ENCODE peak calls at places on chromosomes 1 and 21, in nine cellular contexts. D, B, E, J, P, C, K, Y and R are unnamed samples.

GRCh38 chr1:224273651-224274050 is 56.3 kb downstream of the NVL start:
- DNase-seq in D (no peak), B (peak; percentile 34), E (no peak), J (peak; percentile 87), P (no peak), C (peak; percentile 77), K (no peak), Y (no peak), R (no peak)

GRCh38 chr1:185973645-185974044 is 239.5 kb downstream of the HMCN1 start:
- DNase-seq in D (no peak), B (no peak), E (no peak), J (peak; percentile 96), P (no peak), C (peak; percentile 94), K (no peak), Y (no peak), R (no peak)

GRCh38 chr1:168752171-168752570 is 23.2 kb upstream of the DPT start:
- DNase-seq in D (no peak), B (peak; percentile 66), E (no peak), J (no peak), P (no peak), C (peak; percentile 78), K (no peak), Y (no peak), R (no peak)

GRCh38 chr1:202221911-202222909 is 28.6 kb downstream of the LGR6 start:
- DNase-seq in D (no peak), B (no peak), E (no peak), J (no peak), P (no peak), C (no peak), K (no peak), Y (no peak), R (no peak)

GRCh38 chr21:42195378-42196031 is 23.4 kb upstream of the ABCG1 start:
- DNase-seq in D (no peak), B (no peak), E (peak; percentile 82), J (peak; percentile 55), P (peak; percentile 69), C (peak; percentile 90), K (no peak), Y (no peak), R (peak; percentile 75)

GRCh38 chr1:5242850-5243249 is 588.4 kb downstream of the AJAP1 start:
- DNase-seq in D (no peak), B (no peak), E (no peak), J (no peak), P (no peak), C (no peak), K (no peak), Y (no peak), R (no peak)

GRCh38 chr1:184060316-184060715 is 8.8 kb downstream of the TSEN15 start:
- DNase-seq in D (no peak), B (no peak), E (no peak), J (peak; percentile 72), P (no peak), C (no peak), K (no peak), Y (no peak), R (no peak)

GRCh38 chr1:109371271-109371739 is 26.4 kb downstream of the SORT1 start:
- DNase-seq in D (no peak), B (no peak), E (no peak), J (peak; percentile 65), P (no peak), C (peak; percentile 76), K (no peak), Y (no peak), R (no peak)

GRCh38 chr1:225343618-225344017 is 84.2 kb downstream of the LBR start:
- DNase-seq in D (no peak), B (peak; percentile 33), E (no peak), J (peak; percentile 1), P (no peak), C (peak; percentile 32), K (no peak), Y (no peak), R (no peak)

GRCh38 chr1:111989531-111990025 is at the start of gene KCND3:
- DNase-seq in D (no peak), B (no peak), E (peak; percentile 78), J (peak; percentile 3), P (peak; percentile 75), C (peak; percentile 40), K (peak; percentile 49), Y (peak; percentile 42), R (peak; percentile 53)

GRCh38 chr21:46379691-46380090 is 55.7 kb downstream of the PCNT start:
- DNase-seq in D (no peak), B (no peak), E (no peak), J (no peak), P (peak; percentile 68), C (no peak), K (no peak), Y (no peak), R (no peak)

GRCh38 chr21:46376856-46377453 is 53.0 kb downstream of the PCNT start:
- DNase-seq in D (no peak), B (no peak), E (no peak), J (no peak), P (peak; percentile 60), C (no peak), K (no peak), Y (no peak), R (no peak)

GRCh38 chr21:46379105-46379504 is 55.1 kb downstream of the PCNT start:
- DNase-seq in D (no peak), B (no peak), E (no peak), J (no peak), P (no peak), C (no peak), K (no peak), Y (no peak), R (no peak)

GRCh38 chr21:46376231-46376628 is 52.3 kb downstream of the PCNT start:
- DNase-seq in D (no peak), B (no peak), E (no peak), J (no peak), P (peak; percentile 76), C (no peak), K (no peak), Y (no peak), R (no peak)

GRCh38 chr21:46377789-46378188 is 53.8 kb downstream of the PCNT start:
- DNase-seq in D (no peak), B (no peak), E (no peak), J (no peak), P (no peak), C (no peak), K (no peak), Y (no peak), R (no peak)
- H3K4me3 ChIP-seq in D (no peak overlapping the region), B (no peak overlapping the region), E (no peak overlapping the region), J (no peak overlapping the region), P (peak overlapping the region; percentile 60), C (no peak overlapping the region), K (no peak overlapping the region), Y (no peak overlapping the region), R (no peak overlapping the region)

GRCh38 chr1:15440357-15440756 is 2.1 kb downstream of the CTRC start:
- DNase-seq in D (no peak), B (no peak), E (no peak), J (no peak), P (no peak), C (no peak), K (no peak), Y (no peak), R (no peak)

GRCh38 chr1:15435239-15436077 is 2.8 kb upstream of the CTRC start:
- DNase-seq in D (no peak), B (no peak), E (no peak), J (no peak), P (no peak), C (no peak), K (no peak), Y (no peak), R (no peak)

GRCh38 chr1:15433471-15433870 is 4.8 kb upstream of the CTRC start:
- DNase-seq in D (no peak), B (no peak), E (no peak), J (no peak), P (no peak), C (no peak), K (no peak), Y (no peak), R (no peak)

GRCh38 chr1:15439325-15439724 is 1.1 kb downstream of the CTRC start:
- DNase-seq in D (no peak), B (no peak), E (no peak), J (no peak), P (no peak), C (no peak), K (no peak), Y (no peak), R (no peak)

DNA sequence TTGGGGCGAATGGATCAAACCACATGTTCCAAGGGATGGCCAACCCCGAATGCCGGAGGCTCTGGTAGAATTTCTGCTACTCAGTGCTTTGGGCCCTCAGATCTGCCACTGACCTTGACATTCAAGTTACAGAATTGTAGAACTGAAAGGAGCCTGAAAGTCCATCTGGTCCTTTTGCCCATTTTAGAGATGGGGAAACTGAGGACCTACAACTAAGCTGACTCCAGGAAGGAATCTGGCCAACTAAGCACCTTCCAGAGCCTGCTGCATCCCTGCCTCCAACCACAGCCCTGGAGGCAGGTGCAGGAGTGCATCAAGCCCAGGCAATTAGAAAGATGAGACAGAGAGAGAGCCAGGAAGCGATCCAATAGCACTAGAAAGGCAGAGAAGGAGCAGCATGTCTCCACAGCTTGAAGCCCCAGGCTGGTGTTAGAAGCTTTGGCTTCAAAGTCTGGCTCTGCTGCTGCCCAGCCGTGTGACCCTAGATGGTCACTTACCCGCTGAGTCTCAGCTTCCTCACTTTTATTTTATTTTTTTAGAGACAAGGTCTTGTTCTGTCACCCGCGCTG is 1.3 kb upstream of the CTRC start:
- DNase-seq in D (no peak), B (no peak), E (no peak), J (no peak), P (no peak), C (no peak), K (no peak), Y (no peak), R (no peak)
- H3K4me1 ChIP-seq in D (no peaks in the 10 kb centered on the region), B (peaks cover 17% of the 10 kb centered on the region), E (no peaks in the 10 kb centered on the region), J (peaks cover 13% of the 10 kb centered on the region), P (no peaks in the 10 kb centered on the region), C (peaks cover 9% of the 10 kb centered on the region), K (peaks cover 20% of the 10 kb centered on the region), Y (no peaks in the 10 kb centered on the region), R (no peaks in the 10 kb centered on the region)

DNA sequence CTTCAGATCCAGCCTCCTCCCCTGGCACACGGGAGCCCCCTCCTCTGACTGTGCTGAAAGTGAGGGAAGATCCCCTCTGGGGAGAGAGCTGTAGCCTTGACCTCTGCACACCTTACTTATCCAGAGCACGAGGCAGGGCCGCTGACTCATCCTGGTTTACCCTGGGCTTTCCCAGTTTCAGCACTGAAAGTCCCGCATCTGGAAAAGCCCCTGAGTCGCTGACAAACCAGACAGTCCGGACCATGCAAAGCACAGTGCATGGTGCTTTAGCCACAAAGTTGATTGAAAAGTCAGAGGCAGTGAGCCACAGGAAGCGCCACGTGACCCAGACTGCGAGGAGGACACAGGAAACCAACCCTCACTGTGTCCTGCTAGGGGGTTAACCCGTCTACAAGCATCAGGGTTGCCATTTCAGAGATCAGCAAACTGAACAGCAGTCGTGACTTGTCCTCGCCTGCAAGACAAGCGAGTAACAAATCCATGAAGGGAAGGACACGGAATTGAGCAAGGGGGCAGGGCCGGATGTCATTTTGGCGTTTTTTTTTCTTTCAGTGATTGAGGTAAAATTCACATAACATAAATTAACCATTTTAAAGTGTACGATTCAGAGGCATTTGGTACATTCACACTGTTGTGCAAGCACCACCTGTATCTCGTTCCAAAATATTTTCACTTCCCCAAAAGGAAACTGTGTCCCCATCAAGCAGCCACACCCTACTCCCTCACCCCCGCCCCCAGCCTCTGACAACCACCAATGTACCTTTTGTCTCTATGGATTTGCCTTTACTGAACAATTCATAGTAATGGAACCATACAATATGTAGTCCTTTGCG is 19.9 kb upstream of the IFNGR2 start:
- DNase-seq in D (peak; percentile 55), B (peak; percentile 71), E (peak; percentile 77), J (peak; percentile 94), P (peak; percentile 65), C (peak; percentile 78), K (peak; percentile 68), Y (peak; percentile 20), R (peak; percentile 81)
- H3K4me3 ChIP-seq in D (peak overlapping the region; percentile 54), B (no peak overlapping the region), E (peak overlapping the region; percentile 37), J (no peak overlapping the region), P (peak overlapping the region; percentile 44), C (no peak overlapping the region), K (peak overlapping the region; percentile 9), Y (no peak overlapping the region), R (no peak overlapping the region)

GRCh38 chr21:44764319-44765230 is 37.0 kb downstream of the UBE2G2 start:
- DNase-seq in D (no peak), B (no peak), E (peak; percentile 54), J (no peak), P (no peak), C (peak; percentile 21), K (no peak), Y (no peak), R (no peak)
- H3K4me1 ChIP-seq in D (peaks cover 20% of the 10 kb centered on the region), B (peaks cover 5% of the 10 kb centered on the region), E (no peaks in the 10 kb centered on the region), J (no peaks in the 10 kb centered on the region), P (no peaks in the 10 kb centered on the region), C (no peaks in the 10 kb centered on the region), K (peaks cover 15% of the 10 kb centered on the region), Y (peaks cover 12% of the 10 kb centered on the region), R (no peaks in the 10 kb centered on the region)